ENCODE peak calls at places on chromosomes 2 and 18, in eight cellular contexts. One of them, this sample, is unnamed.

GRCh38 chr2:127106998-127107621 is at the start of gene BIN1:
- DNase-seq in GM23338: peak; percentile 90
- DNase-seq in HepG2: peak; percentile 34
- DNase-seq in GM12878: no peak
- DNase-seq in HCT116: peak; percentile 65
- DNase-seq in A549: peak; percentile 93
- DNase-seq in Panc1: no peak
- DNase-seq in K562: peak; percentile 69
- DNase-seq in this sample: peak; percentile 28

GRCh38 chr2:165443524-165443923 is 26.0 kb upstream of the CSRNP3 start:
- DNase-seq in HCT116: no peak
- DNase-seq in GM12878: no peak
- DNase-seq in A549: no peak
- DNase-seq in Panc1: no peak
- DNase-seq in GM23338: no peak
- DNase-seq in K562: no peak
- DNase-seq in HepG2: no peak
- DNase-seq in this sample: no peak

GRCh38 chr2:122319551-122320132 is 564.2 kb downstream of the TSN start:
- DNase-seq in K562: no peak
- DNase-seq in Panc1: no peak
- DNase-seq in A549: no peak
- DNase-seq in GM23338: no peak
- DNase-seq in HepG2: no peak
- DNase-seq in HCT116: no peak
- DNase-seq in GM12878: no peak
- DNase-seq in this sample: no peak

GRCh38 chr2:86426271-86426670 is 14.9 kb upstream of the KDM3A start:
- DNase-seq in Panc1: no peak
- DNase-seq in HepG2: no peak
- DNase-seq in A549: no peak
- DNase-seq in GM12878: no peak
- DNase-seq in GM23338: no peak
- DNase-seq in K562: no peak
- DNase-seq in HCT116: no peak
- DNase-seq in this sample: no peak

GRCh38 chr2:212392048-212392447 is 146.6 kb downstream of the ERBB4 start:
- DNase-seq in HCT116: no peak
- DNase-seq in GM23338: no peak
- DNase-seq in K562: no peak
- DNase-seq in Panc1: no peak
- DNase-seq in A549: no peak
- DNase-seq in GM12878: no peak
- DNase-seq in HepG2: no peak
- DNase-seq in this sample: no peak

GRCh38 chr18:35466815-35467623 is 30.7 kb downstream of the INO80C start:
- DNase-seq in HepG2: no peak
- DNase-seq in HCT116: no peak
- DNase-seq in K562: no peak
- DNase-seq in GM23338: no peak
- DNase-seq in Panc1: no peak
- DNase-seq in GM12878: no peak
- DNase-seq in A549: no peak
- DNase-seq in this sample: no peak

GRCh38 chr2:137975280-137976271 is 11.3 kb downstream of the HNMT start:
- DNase-seq in Panc1: no peak
- DNase-seq in GM23338: no peak
- DNase-seq in HepG2: peak; percentile 73
- DNase-seq in GM12878: no peak
- DNase-seq in A549: no peak
- DNase-seq in HCT116: peak; percentile 3
- DNase-seq in K562: no peak
- DNase-seq in this sample: no peak

GRCh38 chr2:134232461-134232860 is 21.4 kb upstream of the MGAT5 start:
- DNase-seq in Panc1: no peak
- DNase-seq in K562: no peak
- DNase-seq in GM23338: no peak
- DNase-seq in A549: no peak
- DNase-seq in HepG2: no peak
- DNase-seq in GM12878: no peak
- DNase-seq in HCT116: no peak
- DNase-seq in this sample: peak; percentile 13

GRCh38 chr2:58700621-58701020 is 459.5 kb upstream of the FANCL start:
- DNase-seq in GM23338: no peak
- DNase-seq in HCT116: no peak
- DNase-seq in HepG2: no peak
- DNase-seq in A549: no peak
- DNase-seq in GM12878: no peak
- DNase-seq in K562: no peak
- DNase-seq in Panc1: no peak
- DNase-seq in this sample: no peak

GRCh38 chr2:203708846-203709815 is 2.7 kb downstream of the CD28 start:
- DNase-seq in HCT116: no peak
- DNase-seq in HepG2: peak; percentile 51
- DNase-seq in A549: no peak
- DNase-seq in Panc1: no peak
- DNase-seq in GM23338: no peak
- DNase-seq in GM12878: no peak
- DNase-seq in K562: no peak
- DNase-seq in this sample: no peak

GRCh38 chr2:219175928-219176817 is 552 bp downstream of the CNPPD1 start:
- DNase-seq in HepG2: no peak
- DNase-seq in K562: no peak
- DNase-seq in HCT116: no peak
- DNase-seq in Panc1: no peak
- DNase-seq in GM23338: no peak
- DNase-seq in GM12878: no peak
- DNase-seq in A549: peak; percentile 33
- DNase-seq in this sample: peak; percentile 39

GRCh38 chr2:114661926-114662670 is 219.7 kb downstream of the DPP10 start:
- DNase-seq in GM12878: no peak
- DNase-seq in A549: no peak
- DNase-seq in HCT116: no peak
- DNase-seq in GM23338: peak; percentile 64
- DNase-seq in K562: no peak
- DNase-seq in Panc1: no peak
- DNase-seq in HepG2: no peak
- DNase-seq in this sample: no peak

GRCh38 chr2:3280197-3280596 is 97.4 kb downstream of the EIPR1 start:
- DNase-seq in HCT116: no peak
- DNase-seq in K562: no peak
- DNase-seq in GM23338: no peak
- DNase-seq in A549: no peak
- DNase-seq in HepG2: no peak
- DNase-seq in GM12878: no peak
- DNase-seq in Panc1: no peak
- DNase-seq in this sample: no peak

GRCh38 chr2:207530160-207531023 is 630 bp downstream of the CREB1 start:
- DNase-seq in K562: peak; percentile 58
- DNase-seq in GM23338: peak; percentile 49
- DNase-seq in HCT116: no peak
- DNase-seq in HepG2: peak; percentile 30
- DNase-seq in Panc1: no peak
- DNase-seq in GM12878: no peak
- DNase-seq in A549: peak; percentile 31
- DNase-seq in this sample: peak; percentile 81
- TF ChIP-seq REST in K562: no peak
- TF ChIP-seq REST in GM23338: no peak
- TF ChIP-seq REST in HCT116: no peak
- TF ChIP-seq REST in HepG2: no peak
- TF ChIP-seq REST in Panc1: no peak
- TF ChIP-seq REST in GM12878: no peak
- TF ChIP-seq REST in A549: no peak
- TF ChIP-seq REST in this sample: no peak

DNA sequence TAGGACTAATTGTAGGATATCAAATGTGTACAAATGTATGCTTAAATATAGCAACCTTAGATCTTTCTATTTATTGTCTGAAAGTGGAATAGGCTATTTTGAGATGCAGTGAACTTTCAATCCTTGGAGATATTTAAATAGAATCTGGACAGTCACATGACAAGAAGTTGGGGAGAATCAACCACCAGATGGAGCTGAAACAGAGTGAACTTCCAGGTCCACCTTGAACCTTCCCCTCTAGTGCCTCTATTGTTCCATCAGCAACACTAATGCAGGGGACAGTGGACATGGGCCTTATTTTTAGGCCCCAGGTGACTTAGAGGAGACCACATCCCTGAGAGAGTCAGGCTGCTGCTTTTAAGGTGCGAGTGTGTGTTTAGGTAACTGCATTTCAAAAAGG is 37.0 kb upstream of the CRIM1 start:
- DNase-seq in GM12878: no peak
- DNase-seq in HepG2: peak; percentile 25
- DNase-seq in Panc1: no peak
- DNase-seq in GM23338: no peak
- DNase-seq in HCT116: peak; percentile 15
- DNase-seq in K562: no peak
- DNase-seq in A549: no peak
- DNase-seq in this sample: no peak
- TF ChIP-seq REST in GM12878: no peak
- TF ChIP-seq REST in HepG2: no peak
- TF ChIP-seq REST in Panc1: no peak
- TF ChIP-seq REST in GM23338: no peak
- TF ChIP-seq REST in HCT116: no peak
- TF ChIP-seq REST in K562: no peak
- TF ChIP-seq REST in A549: no peak
- TF ChIP-seq REST in this sample: no peak

GRCh38 chr2:37323176-37323575 is 1.5 kb downstream of the PRKD3 start:
- DNase-seq in HepG2: no peak
- DNase-seq in HCT116: no peak
- DNase-seq in GM12878: no peak
- DNase-seq in K562: no peak
- DNase-seq in GM23338: no peak
- DNase-seq in Panc1: no peak
- DNase-seq in A549: no peak
- DNase-seq in this sample: no peak

GRCh38 chr2:37323770-37324535 is 680 bp downstream of the PRKD3 start:
- DNase-seq in K562: no peak
- DNase-seq in HepG2: peak; percentile 29
- DNase-seq in GM23338: peak; percentile 68
- DNase-seq in A549: no peak
- DNase-seq in GM12878: no peak
- DNase-seq in HCT116: no peak
- DNase-seq in Panc1: no peak
- DNase-seq in this sample: no peak

GRCh38 chr2:37325625-37326071 is 1.0 kb upstream of the PRKD3 start:
- DNase-seq in K562: no peak
- DNase-seq in GM23338: no peak
- DNase-seq in HCT116: no peak
- DNase-seq in GM12878: no peak
- DNase-seq in HepG2: no peak
- DNase-seq in Panc1: no peak
- DNase-seq in A549: no peak
- DNase-seq in this sample: no peak

GRCh38 chr2:37324786-37325624 is at the start of gene PRKD3:
- DNase-seq in A549: peak; percentile 55
- DNase-seq in GM12878: no peak
- DNase-seq in Panc1: no peak
- DNase-seq in K562: peak; percentile 85
- DNase-seq in HCT116: peak; percentile 18
- DNase-seq in HepG2: peak; percentile 27
- DNase-seq in GM23338: peak; percentile 81
- DNase-seq in this sample: peak; percentile 43

GRCh38 chr2:37324536-37324785 is 172 bp downstream of the PRKD3 start:
- DNase-seq in K562: no peak
- DNase-seq in Panc1: no peak
- DNase-seq in HCT116: no peak
- DNase-seq in A549: no peak
- DNase-seq in GM12878: no peak
- DNase-seq in HepG2: peak; percentile 61
- DNase-seq in GM23338: no peak
- DNase-seq in this sample: peak; percentile 55
- TF ChIP-seq REST in K562: no peak
- TF ChIP-seq REST in Panc1: no peak
- TF ChIP-seq REST in HCT116: no peak
- TF ChIP-seq REST in A549: no peak
- TF ChIP-seq REST in GM12878: no peak
- TF ChIP-seq REST in HepG2: no peak
- TF ChIP-seq REST in GM23338: no peak
- TF ChIP-seq REST in this sample: no peak

GRCh38 chr2:130836501-130837174 is at the start of gene ARHGEF4:
- DNase-seq in GM12878: no peak
- DNase-seq in K562: peak; percentile 87
- DNase-seq in Panc1: no peak
- DNase-seq in HepG2: no peak
- DNase-seq in A549: peak; percentile 61
- DNase-seq in HCT116: peak; percentile 50
- DNase-seq in GM23338: peak; percentile 83
- DNase-seq in this sample: no peak

GRCh38 chr2:130834923-130835765 is 1.6 kb upstream of the ARHGEF4 start:
- DNase-seq in HepG2: no peak
- DNase-seq in HCT116: no peak
- DNase-seq in A549: no peak
- DNase-seq in GM12878: no peak
- DNase-seq in GM23338: no peak
- DNase-seq in K562: no peak
- DNase-seq in Panc1: no peak
- DNase-seq in this sample: no peak

GRCh38 chr2:130835766-130836015 is 1.0 kb upstream of the ARHGEF4 start:
- DNase-seq in A549: no peak
- DNase-seq in Panc1: no peak
- DNase-seq in K562: no peak
- DNase-seq in HCT116: no peak
- DNase-seq in GM12878: no peak
- DNase-seq in GM23338: no peak
- DNase-seq in HepG2: no peak
- DNase-seq in this sample: no peak

GRCh38 chr2:130832296-130832940 is 4.3 kb upstream of the ARHGEF4 start:
- DNase-seq in K562: no peak
- DNase-seq in Panc1: no peak
- DNase-seq in A549: no peak
- DNase-seq in GM12878: no peak
- DNase-seq in HCT116: no peak
- DNase-seq in GM23338: no peak
- DNase-seq in HepG2: no peak
- DNase-seq in this sample: no peak

DNA sequence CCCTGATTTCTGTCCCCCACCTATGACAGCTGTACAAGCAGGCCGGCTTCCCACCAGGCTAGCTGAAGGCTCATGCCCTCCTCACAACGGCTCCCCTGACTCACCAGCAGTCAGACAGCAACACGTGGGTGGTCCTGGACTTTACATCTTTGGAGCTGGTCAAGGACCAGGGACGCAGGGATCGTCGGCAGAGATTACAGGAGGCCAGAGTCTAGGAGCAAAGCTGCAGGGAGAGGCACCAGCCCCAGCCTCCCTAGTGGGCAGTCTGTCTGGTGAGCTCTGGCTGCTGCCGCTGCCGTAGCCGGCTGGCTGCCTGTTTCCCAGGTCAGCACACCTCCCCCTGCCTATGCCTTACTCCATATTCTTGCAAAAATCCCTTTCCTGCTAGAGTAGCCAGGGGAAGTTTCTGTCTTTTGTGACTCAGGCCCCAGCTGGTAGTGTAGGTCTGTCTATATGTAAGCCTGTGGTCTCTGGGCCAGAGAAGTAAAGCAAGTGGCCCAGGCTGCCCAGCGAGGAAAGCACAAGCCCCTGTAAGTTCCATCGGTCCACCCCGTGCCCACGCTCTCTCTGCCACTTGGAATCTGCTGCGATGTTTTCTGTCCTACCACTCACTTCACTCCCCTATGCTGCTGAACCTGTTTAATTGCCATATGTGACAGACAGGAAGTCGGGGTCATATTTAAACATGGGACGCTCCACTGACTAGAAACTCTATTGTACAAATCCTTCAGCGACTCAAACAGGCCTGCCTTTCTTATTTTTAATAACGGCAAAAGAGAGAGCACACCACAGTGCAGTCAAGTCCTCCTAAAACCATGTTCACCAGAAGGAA is 2.4 kb upstream of the ARHGEF4 start:
- DNase-seq in A549: no peak
- DNase-seq in HepG2: peak; percentile 36
- DNase-seq in GM23338: no peak
- DNase-seq in GM12878: no peak
- DNase-seq in HCT116: no peak
- DNase-seq in K562: no peak
- DNase-seq in Panc1: no peak
- DNase-seq in this sample: no peak
- TF ChIP-seq REST in A549: no peak
- TF ChIP-seq REST in HepG2: no peak
- TF ChIP-seq REST in GM23338: no peak
- TF ChIP-seq REST in GM12878: no peak
- TF ChIP-seq REST in HCT116: no peak
- TF ChIP-seq REST in K562: no peak
- TF ChIP-seq REST in Panc1: no peak
- TF ChIP-seq REST in this sample: no peak

This sample was measured in HL-60.